ENCODE peak calls at places on chromosome 19, in seven cellular contexts. One of them, this sample, is unnamed.
A peak's percentile ranks its signal among the peaks of the same experiment; 100 is the strongest.

GRCh38 chr19:2412449-2412848 is 14.9 kb downstream of the TIMM13 start:
- DNase-seq in GM12892: no peak
- DNase-seq in H1: no peak
- DNase-seq in K562: peak; percentile 2
- DNase-seq in GM12878: no peak
- DNase-seq in SK-N-SH: no peak
- DNase-seq in HepG2: no peak
- DNase-seq in this sample: no peak

GRCh38 chr19:11044436-11044835 is 44.8 kb upstream of the LDLR start:
- DNase-seq in GM12892: no peak
- DNase-seq in HepG2: no peak
- DNase-seq in K562: no peak
- DNase-seq in SK-N-SH: no peak
- DNase-seq in GM12878: no peak
- DNase-seq in H1: no peak
- DNase-seq in this sample: no peak

GRCh38 chr19:56108447-56109195 is 12.5 kb downstream of the ZNF787 start:
- DNase-seq in HepG2: no peak
- DNase-seq in GM12878: no peak
- DNase-seq in K562: no peak
- DNase-seq in H1: no peak
- DNase-seq in GM12892: no peak
- DNase-seq in SK-N-SH: no peak
- DNase-seq in this sample: no peak

GRCh38 chr19:47158879-47159509 is 28.4 kb downstream of the SAE1 start:
- DNase-seq in K562: no peak
- DNase-seq in H1: no peak
- DNase-seq in HepG2: no peak
- DNase-seq in SK-N-SH: no peak
- DNase-seq in GM12892: no peak
- DNase-seq in GM12878: no peak
- DNase-seq in this sample: no peak

GRCh38 chr19:2353159-2353894 is 6.7 kb upstream of the TMPRSS9 start:
- DNase-seq in GM12878: no peak
- DNase-seq in SK-N-SH: no peak
- DNase-seq in GM12892: no peak
- DNase-seq in K562: no peak
- DNase-seq in H1: no peak
- DNase-seq in HepG2: no peak
- DNase-seq in this sample: no peak

GRCh38 chr19:8592231-8593009 is 15.2 kb upstream of the MYO1F start:
- DNase-seq in H1: peak; percentile 100
- DNase-seq in HepG2: no peak
- DNase-seq in GM12892: no peak
- DNase-seq in GM12878: no peak
- DNase-seq in K562: peak; percentile 99
- DNase-seq in SK-N-SH: peak; percentile 98
- DNase-seq in this sample: no peak

GRCh38 chr19:36152061-36152885 is at the start of gene COX7A1:
- DNase-seq in SK-N-SH: no peak
- DNase-seq in H1: no peak
- DNase-seq in K562: no peak
- DNase-seq in GM12878: no peak
- DNase-seq in GM12892: no peak
- DNase-seq in HepG2: no peak
- DNase-seq in this sample: no peak

GRCh38 chr19:44680536-44680935 is 9.3 kb downstream of the CEACAM19 start:
- DNase-seq in GM12892: no peak
- DNase-seq in GM12878: no peak
- DNase-seq in HepG2: no peak
- DNase-seq in H1: no peak
- DNase-seq in K562: no peak
- DNase-seq in SK-N-SH: no peak
- DNase-seq in this sample: no peak

GRCh38 chr19:9969688-9969975 is 33.3 kb upstream of the OLFM2 start:
- DNase-seq in SK-N-SH: no peak
- DNase-seq in HepG2: no peak
- DNase-seq in GM12892: no peak
- DNase-seq in H1: no peak
- DNase-seq in GM12878: no peak
- DNase-seq in K562: no peak
- DNase-seq in this sample: no peak

GRCh38 chr19:4393947-4394590 is 6.3 kb downstream of the SH3GL1 start:
- DNase-seq in K562: no peak
- DNase-seq in HepG2: no peak
- DNase-seq in H1: no peak
- DNase-seq in GM12878: no peak
- DNase-seq in GM12892: no peak
- DNase-seq in SK-N-SH: no peak
- DNase-seq in this sample: no peak

GRCh38 chr19:51824603-51825002 is 29.6 kb downstream of the FPR3 start:
- DNase-seq in HepG2: no peak
- DNase-seq in GM12892: no peak
- DNase-seq in K562: no peak
- DNase-seq in H1: no peak
- DNase-seq in SK-N-SH: no peak
- DNase-seq in GM12878: no peak
- DNase-seq in this sample: no peak

DNA sequence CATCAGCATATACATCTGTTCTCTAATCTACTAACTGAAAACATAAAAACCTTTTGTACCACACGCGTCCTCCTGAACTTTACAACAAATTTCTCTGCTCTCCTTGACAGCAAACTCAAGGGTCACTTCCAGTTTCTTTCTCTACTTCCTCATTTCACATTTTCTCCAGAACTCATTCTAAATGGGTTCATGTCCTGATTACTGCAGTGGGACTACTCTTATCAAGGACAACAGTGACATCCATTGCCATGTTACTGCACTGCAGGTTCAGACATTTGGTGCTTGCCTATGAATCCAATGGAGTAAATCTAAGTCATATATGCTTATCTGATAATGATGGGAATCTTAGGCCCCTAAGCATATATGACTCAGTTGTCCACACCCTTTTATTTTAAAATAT is 35.3 kb downstream of the FPR3 start:
- DNase-seq in GM12878: no peak
- DNase-seq in K562: no peak
- DNase-seq in H1: no peak
- DNase-seq in GM12892: no peak
- DNase-seq in HepG2: no peak
- DNase-seq in SK-N-SH: no peak
- DNase-seq in this sample: no peak
- TF ChIP-seq TAF1 in GM12878: no peak
- TF ChIP-seq TAF1 in K562: no peak
- TF ChIP-seq TAF1 in H1: no peak
- TF ChIP-seq TAF1 in GM12892: no peak
- TF ChIP-seq TAF1 in HepG2: no peak
- TF ChIP-seq TAF1 in SK-N-SH: no peak
- TF ChIP-seq TAF1 in this sample: no peak

DNA sequence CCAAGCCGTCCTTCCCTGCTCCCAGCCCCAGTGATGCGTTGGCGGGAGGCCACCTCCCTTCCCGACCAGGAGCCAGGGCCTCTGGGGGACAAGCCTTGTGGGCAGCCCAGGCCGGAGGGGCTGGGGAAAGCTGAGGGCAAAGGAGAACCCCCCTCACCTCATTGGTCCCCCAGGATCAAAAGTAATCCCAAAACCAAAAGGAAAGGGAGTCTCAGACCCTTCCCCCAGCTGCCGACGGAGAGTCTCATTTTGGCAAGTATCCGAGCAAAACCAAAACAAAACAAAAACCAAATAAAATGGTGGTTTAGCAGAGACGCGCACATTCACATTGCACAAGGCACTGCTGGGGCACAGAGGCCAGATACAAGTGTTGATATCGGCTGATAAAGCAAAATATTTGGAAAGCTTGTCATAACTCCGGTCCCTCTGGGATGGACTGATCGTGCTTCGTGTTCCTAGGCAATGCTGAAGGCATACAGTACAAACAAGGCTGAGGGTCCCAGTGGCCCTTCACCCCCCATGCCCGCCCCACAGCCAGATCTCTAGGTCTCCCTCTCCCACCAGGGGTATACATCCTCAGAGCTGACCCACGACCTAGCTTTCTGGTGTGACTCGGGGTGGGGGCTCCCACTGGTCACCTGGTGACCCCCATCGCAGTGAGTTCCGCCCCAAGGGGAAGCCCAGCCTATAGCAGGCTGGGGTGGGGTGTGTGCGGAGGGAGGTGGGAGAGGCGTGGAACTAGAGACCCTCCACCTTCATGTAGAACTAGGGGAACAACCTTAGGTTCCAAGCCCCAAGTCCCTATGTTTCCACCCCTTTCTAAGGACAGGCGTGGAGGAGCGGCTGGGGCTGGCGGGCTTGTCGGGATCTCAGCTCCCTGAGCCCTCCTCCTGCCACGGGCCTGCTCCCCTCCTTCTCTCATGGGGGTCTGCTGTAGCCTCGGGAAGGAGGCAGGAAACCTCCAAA is 2.0 kb downstream of the CEBPA start:
- DNase-seq in SK-N-SH: peak; percentile 32
- DNase-seq in GM12878: no peak
- DNase-seq in K562: no peak
- DNase-seq in GM12892: peak; percentile 5
- DNase-seq in HepG2: peak; percentile 55
- DNase-seq in H1: no peak
- DNase-seq in this sample: no peak
- TF ChIP-seq TAF1 in SK-N-SH: no peak
- TF ChIP-seq TAF1 in GM12878: no peak
- TF ChIP-seq TAF1 in K562: no peak
- TF ChIP-seq TAF1 in GM12892: no peak
- TF ChIP-seq TAF1 in HepG2: no peak
- TF ChIP-seq TAF1 in H1: no peak
- TF ChIP-seq TAF1 in this sample: no peak

DNA sequence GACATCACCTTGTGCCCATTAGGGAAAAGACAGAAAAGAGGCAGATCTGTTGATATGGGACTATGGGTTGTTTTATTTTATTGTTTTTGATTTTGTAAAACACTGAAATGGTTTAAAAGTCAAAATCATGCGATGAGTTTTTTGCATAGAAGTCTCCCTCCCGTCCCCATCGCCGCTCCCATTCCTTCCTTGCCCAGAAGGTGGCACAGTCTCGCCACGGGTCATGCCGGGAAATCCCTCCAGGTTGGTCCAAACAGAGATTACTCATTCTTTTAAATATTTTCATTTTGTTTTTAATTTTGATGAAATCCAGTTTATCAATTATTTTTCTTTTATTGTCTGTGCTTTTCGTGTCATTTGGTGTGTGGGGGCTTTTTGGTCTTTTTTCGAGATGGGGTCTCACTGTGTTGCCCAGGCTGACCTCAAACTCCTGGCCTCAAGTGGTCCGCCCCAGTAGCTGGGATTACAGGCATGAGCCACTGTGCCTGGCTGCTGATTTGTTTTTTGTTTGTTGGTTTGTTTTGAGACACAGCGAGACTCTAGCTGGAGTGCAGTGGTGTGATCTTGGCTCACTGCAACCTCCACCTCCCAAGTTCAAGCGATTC is 9.2 kb downstream of the PGPEP1 start:
- DNase-seq in H1: no peak
- DNase-seq in K562: peak; percentile 63
- DNase-seq in SK-N-SH: peak; percentile 84
- DNase-seq in GM12878: no peak
- DNase-seq in GM12892: no peak
- DNase-seq in HepG2: peak; percentile 40
- DNase-seq in this sample: no peak
- TF ChIP-seq TAF1 in H1: no peak
- TF ChIP-seq TAF1 in K562: no peak
- TF ChIP-seq TAF1 in SK-N-SH: no peak
- TF ChIP-seq TAF1 in GM12878: no peak
- TF ChIP-seq TAF1 in GM12892: no peak
- TF ChIP-seq TAF1 in HepG2: no peak
- TF ChIP-seq TAF1 in this sample: no peak

DNA sequence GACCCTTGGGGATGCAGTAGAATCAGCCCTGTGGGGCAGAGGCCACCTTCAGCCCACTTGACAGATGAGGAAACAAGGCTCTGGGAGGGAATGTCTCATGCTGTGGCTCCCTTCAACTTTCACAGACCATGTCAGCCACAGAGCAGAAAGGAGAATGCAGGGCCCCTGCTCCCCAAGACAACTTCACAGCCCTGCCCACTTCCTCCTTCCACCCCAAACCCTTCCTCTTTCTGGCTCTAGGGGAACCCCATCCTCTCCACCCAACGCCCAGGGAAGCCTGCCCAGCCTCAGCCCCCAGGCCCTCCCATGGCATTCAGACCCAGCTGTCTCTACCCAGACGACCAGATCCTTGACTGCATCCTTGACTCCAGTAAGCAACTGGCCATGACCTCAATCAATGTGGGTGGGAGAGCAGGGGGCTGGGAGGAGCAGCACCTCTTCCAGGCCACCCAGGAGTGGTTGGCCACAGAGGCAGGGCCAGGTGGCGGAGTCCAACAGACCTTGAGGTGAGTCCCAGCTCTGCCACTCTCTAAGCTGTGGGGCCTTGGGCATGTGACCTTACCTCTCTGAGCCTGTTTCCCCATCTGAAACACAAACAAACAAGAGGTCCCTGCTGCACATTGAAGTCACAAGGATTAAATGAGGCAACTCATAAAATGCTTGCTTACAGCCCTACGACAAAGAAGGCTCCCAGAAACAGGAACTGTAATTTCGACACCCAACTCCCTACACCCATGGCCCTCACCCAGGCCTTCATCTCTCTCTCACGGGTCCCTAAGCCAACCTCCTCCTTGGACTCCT is 15.8 kb downstream of the DEDD2 start:
- DNase-seq in GM12878: peak; percentile 68
- DNase-seq in GM12892: peak; percentile 80
- DNase-seq in K562: no peak
- DNase-seq in H1: no peak
- DNase-seq in SK-N-SH: no peak
- DNase-seq in HepG2: no peak
- DNase-seq in this sample: peak; percentile 72
- TF ChIP-seq TAF1 in GM12878: peak; percentile 40
- TF ChIP-seq TAF1 in GM12892: no peak
- TF ChIP-seq TAF1 in K562: no peak
- TF ChIP-seq TAF1 in H1: no peak
- TF ChIP-seq TAF1 in SK-N-SH: no peak
- TF ChIP-seq TAF1 in HepG2: no peak
- TF ChIP-seq TAF1 in this sample: no peak

GRCh38 chr19:20124879-20125278 is 42.1 kb upstream of the ZNF486 start:
- DNase-seq in HepG2: no peak
- DNase-seq in GM12878: no peak
- DNase-seq in GM12892: no peak
- DNase-seq in SK-N-SH: no peak
- DNase-seq in H1: no peak
- DNase-seq in K562: no peak
- DNase-seq in this sample: no peak
- TF ChIP-seq TAF1 in HepG2: no peak
- TF ChIP-seq TAF1 in GM12878: no peak
- TF ChIP-seq TAF1 in GM12892: no peak
- TF ChIP-seq TAF1 in SK-N-SH: no peak
- TF ChIP-seq TAF1 in H1: no peak
- TF ChIP-seq TAF1 in K562: no peak
- TF ChIP-seq TAF1 in this sample: no peak

GRCh38 chr19:58558623-58559274 is 338 bp upstream of the UBE2M start:
- DNase-seq in H1: peak; percentile 97
- DNase-seq in HepG2: peak; percentile 95
- DNase-seq in GM12878: peak; percentile 95
- DNase-seq in SK-N-SH: peak; percentile 91
- DNase-seq in K562: peak; percentile 81
- DNase-seq in GM12892: peak; percentile 95
- DNase-seq in this sample: peak; percentile 88
- TF ChIP-seq TAF1 in H1: no peak
- TF ChIP-seq TAF1 in HepG2: peak; percentile 72
- TF ChIP-seq TAF1 in GM12878: peak; percentile 48
- TF ChIP-seq TAF1 in SK-N-SH: peak; percentile 47
- TF ChIP-seq TAF1 in K562: peak; percentile 15
- TF ChIP-seq TAF1 in GM12892: peak; percentile 35
- TF ChIP-seq TAF1 in this sample: no peak

This sample was measured in GM12891.